ENCODE peak calls at places on chromosome 12, in five cellular contexts. F is AG04450; K is CD4-positive, alpha-beta T cell; E is heart left ventricle; B is omental fat pad. I is an unnamed sample.

GRCh38 chr12:94244165-94245133 is 96.1 kb downstream of the PLXNC1 start:
- DNase-seq in B (no peak), K (peak; percentile 34), F (no peak), E (no peak), I (no peak)

GRCh38 chr12:83939718-83940117 is 972.9 kb downstream of the SLC6A15 start:
- DNase-seq in E (no peak), F (no peak), B (no peak), K (no peak), I (no peak)

GRCh38 chr12:27221625-27222387 is 22.3 kb upstream of the STK38L start:
- DNase-seq in K (no peak), E (no peak), B (no peak), F (no peak), I (no peak)

GRCh38 chr12:21696603-21697002 is 39.0 kb upstream of the LDHB start:
- DNase-seq in K (no peak), F (no peak), B (no peak), E (no peak), I (no peak)

GRCh38 chr12:94710933-94711332 is 60.6 kb upstream of the TMCC3 start:
- DNase-seq in K (no peak), B (no peak), E (no peak), F (no peak), I (no peak)

GRCh38 chr12:56220611-56221232 is 1.0 kb downstream of the RNF41 start:
- DNase-seq in E (peak; percentile 55), B (no peak), K (no peak), F (no peak), I (no peak)

GRCh38 chr12:127145929-127146789 is 1120.8 kb upstream of the TMEM132C start:
- DNase-seq in B (no peak), F (no peak), K (peak; percentile 77), E (peak; percentile 89), I (no peak)

GRCh38 chr12:70338531-70338930 is 27.6 kb upstream of the KCNMB4 start:
- DNase-seq in E (no peak), B (no peak), K (no peak), F (no peak), I (no peak)

GRCh38 chr12:12791756-12792346 is 6.4 kb downstream of the APOLD1 start:
- DNase-seq in E (no peak), F (no peak), B (no peak), K (no peak), I (peak; percentile 71)

GRCh38 chr12:98532687-98533304 is 17.4 kb downstream of the TMPO start:
- DNase-seq in F (peak; percentile 23), E (no peak), B (no peak), K (no peak), I (peak; percentile 13)

GRCh38 chr12:42698213-42698612 is 108.7 kb upstream of the PRICKLE1 start:
- DNase-seq in E (no peak), F (no peak), K (no peak), B (no peak), I (no peak)

GRCh38 chr12:32191445-32191844 is 84.8 kb downstream of the BICD1 start:
- DNase-seq in E (no peak), F (no peak), K (no peak), B (no peak), I (no peak)

GRCh38 chr12:109567296-109567695 is 6.0 kb downstream of the MMAB start:
- DNase-seq in F (no peak), E (no peak), B (no peak), K (no peak), I (no peak)

GRCh38 chr12:23536293-23536692 is 413.2 kb downstream of the SOX5 start:
- DNase-seq in F (no peak), E (no peak), B (no peak), K (no peak), I (no peak)

GRCh38 chr12:114812384-114812783 is 128.4 kb upstream of the TBX3 start:
- DNase-seq in E (no peak), B (no peak), K (no peak), F (no peak), I (no peak)

GRCh38 chr12:16118586-16118985 is 158.9 kb downstream of the SLC15A5 start:
- DNase-seq in K (no peak), E (no peak), F (no peak), B (no peak), I (peak; percentile 12)

GRCh38 chr12:54587315-54587821 is 1.1 kb downstream of the PPP1R1A start:
- DNase-seq in F (no peak), B (no peak), K (no peak), E (no peak), I (no peak)

GRCh38 chr12:9112076-9112853 is 3.5 kb downstream of the A2M start:
- DNase-seq in E (no peak), F (no peak), K (no peak), B (no peak), I (no peak)

GRCh38 chr12:9111525-9111924 is 4.2 kb downstream of the A2M start:
- DNase-seq in B (no peak), F (no peak), K (no peak), E (no peak), I (no peak)

GRCh38 chr12:9109213-9109522 is 6.6 kb downstream of the A2M start:
- DNase-seq in B (no peak), E (no peak), F (no peak), K (no peak), I (no peak)

GRCh38 chr12:9108504-9109212 is 7.1 kb downstream of the A2M start:
- DNase-seq in F (no peak), E (no peak), K (no peak), B (no peak), I (no peak)

DNA sequence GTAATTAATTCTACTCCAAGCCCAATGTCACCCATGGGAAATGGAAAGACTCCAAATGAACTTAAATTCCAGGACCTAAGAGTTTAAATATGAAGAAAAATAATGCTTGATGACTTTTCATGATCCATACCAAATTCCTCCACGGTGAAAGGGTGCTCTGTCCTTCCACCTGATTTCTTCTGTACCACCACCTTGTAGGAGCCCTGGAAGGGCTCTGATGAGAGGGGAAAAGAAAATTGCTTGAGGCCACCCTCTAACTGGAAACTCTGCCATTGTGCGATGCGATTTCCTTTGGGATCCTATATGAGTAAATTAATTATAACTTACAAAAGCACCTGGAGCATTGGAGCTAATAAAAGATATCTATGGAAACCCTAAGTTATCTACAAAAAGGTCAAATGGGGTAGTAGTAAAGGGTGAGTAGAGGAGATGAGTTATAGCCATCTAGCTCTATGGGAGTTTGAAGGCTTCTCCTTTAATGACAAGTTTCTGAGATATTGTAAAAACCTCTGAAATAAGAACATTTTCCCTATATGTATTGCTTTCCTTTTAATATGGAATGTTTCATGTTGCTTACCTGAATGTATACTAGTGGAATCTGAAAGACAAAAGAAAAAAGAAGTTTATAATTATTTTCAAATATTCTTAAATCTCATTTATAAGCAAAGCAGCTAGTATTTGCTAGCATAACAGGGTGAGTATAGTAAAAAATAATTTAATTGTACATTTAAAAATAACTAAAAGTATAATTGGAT is 5.8 kb downstream of the A2M start:
- DNase-seq in B (no peak), K (no peak), E (no peak), F (no peak), I (no peak)
- TF ChIP-seq CTCF in B (no peak), K (no peak), E (no peak), F (no peak), I (no peak)

DNA sequence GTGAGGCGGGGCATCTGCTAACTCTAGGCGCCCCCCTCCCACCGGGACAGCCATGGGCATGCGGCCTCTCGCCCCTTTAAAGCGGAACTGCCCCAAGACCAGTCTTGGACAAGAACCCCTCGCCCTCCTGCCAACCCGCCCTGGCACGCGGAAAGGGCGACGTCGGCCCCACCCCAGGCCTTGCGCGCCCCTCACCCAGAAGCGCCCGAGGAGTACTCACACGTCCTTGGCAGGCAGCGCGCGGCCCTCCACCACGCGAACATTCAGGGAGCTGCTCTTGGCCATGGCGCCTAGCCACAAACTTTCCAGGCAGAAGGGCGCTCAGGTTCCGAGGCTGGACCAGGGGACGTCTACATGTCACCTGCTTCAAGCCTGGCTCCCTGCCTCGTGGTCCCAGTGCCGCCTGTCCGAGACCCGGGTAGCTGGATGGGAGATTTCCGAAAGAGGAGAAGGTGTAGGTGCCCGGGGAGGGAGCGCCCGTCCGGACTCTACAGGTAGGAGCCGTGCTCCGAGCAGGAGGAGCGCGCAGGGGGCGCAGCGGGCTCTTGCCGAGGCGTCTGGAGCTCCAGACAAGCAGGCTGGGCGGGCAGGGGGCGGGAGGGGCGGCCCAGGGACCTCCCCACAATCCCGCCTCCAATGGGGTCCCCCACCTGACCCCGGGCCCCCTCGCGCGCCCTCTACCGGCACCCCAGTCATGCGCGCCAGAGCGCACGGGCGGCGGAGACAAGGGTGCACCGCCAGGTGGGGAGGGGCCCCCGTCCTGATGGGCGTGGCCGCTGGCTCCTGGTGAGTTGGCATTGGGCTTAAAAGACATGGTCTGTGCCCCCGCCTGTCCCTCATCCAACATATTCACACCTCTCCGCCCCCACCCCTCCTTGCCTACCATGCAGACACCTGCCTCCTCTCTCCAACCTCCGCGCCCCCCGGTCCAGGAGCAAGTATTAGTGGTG is at the start of gene RASAL1:
- DNase-seq in E (no peak), F (no peak), K (peak; percentile 79), B (no peak), I (no peak)
- TF ChIP-seq CTCF in E (peak; percentile 8), F (no peak), K (peak; percentile 61), B (no peak), I (no peak)

GRCh38 chr12:105279460-105280056 is 43.6 kb upstream of the APPL2 start:
- DNase-seq in K (no peak), E (no peak), B (no peak), F (no peak), I (no peak)

GRCh38 chr12:105280966-105281693 is 45.2 kb upstream of the APPL2 start:
- DNase-seq in F (no peak), K (no peak), E (no peak), B (no peak), I (no peak)

GRCh38 chr12:105281694-105282049 is 45.7 kb upstream of the APPL2 start:
- DNase-seq in K (no peak), B (no peak), F (no peak), E (no peak), I (no peak)

GRCh38 chr12:105275997-105276760 is 40.2 kb upstream of the APPL2 start:
- DNase-seq in E (no peak), F (no peak), B (no peak), K (no peak), I (no peak)

DNA sequence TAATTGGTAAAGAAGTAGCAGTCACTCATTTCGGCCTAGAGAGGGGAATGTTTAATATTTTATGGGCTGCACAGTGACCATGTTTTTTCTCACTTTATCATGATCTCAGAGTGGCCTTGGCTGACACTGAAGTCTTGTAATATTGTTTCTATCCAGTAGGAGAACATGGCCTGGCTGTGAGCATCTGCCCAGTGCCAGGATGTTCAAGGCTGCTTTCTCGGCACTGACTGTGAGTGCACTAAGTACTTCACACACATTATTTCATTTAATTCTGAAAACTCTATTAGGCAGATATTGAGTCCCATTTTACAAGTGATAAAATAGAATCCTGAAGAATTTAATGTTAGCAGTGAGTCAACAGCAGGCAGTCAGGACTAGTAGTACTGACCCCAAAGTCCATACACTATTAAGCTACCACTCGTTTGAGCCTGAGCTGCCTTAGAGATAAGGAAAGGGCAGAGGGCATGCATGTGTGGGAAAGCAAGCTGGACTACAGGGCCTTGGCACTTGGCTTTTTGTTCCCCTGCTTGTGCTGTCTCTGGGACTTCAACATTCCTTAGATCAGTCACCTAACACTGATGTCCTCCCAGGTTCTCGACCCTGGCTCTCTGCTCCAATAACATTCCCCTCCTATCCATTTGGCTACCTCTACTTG is 42.2 kb upstream of the APPL2 start:
- DNase-seq in K (no peak), F (no peak), E (no peak), B (no peak), I (no peak)
- TF ChIP-seq CTCF in K (no peak), F (peak; percentile 40), E (no peak), B (no peak), I (peak; percentile 20)

DNA sequence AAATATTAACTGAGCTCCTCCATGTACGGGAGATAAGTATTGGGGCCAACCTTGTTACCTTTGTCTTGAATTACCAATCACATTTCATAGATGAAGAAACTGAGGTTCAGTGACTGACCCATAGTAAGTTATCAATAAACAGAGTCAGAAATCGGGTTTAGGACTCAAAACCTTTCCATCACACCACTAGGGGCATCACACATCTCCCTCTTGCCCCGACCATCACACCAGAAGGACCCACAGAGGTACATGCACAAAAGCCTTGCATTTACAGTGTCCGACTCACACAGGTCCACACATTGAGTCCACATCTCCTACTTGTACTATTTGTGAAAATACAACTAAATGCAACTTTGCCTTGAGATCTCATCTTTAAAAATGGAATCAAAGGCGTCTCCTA is 29.4 kb downstream of the KCNA5 start:
- DNase-seq in F (no peak), E (no peak), K (no peak), B (no peak), I (no peak)
- TF ChIP-seq CTCF in F (no peak), E (no peak), K (no peak), B (no peak), I (peak; percentile 3)